ENCODE peak calls at places on chromosomes 4 and X, in four cellular contexts. Z is mammary epithelial cell; W is progenitor cell of endocrine pancreas; X is activated naive CD4-positive, alpha-beta T cell treated with anti-CD3 and anti-CD28 coated beads for 36 hours. S is an unnamed sample.

GRCh38 chrX:152220612-152221011 is 82.2 kb upstream of the MAGEA10 start:
- DNase-seq in W (no peak), X (no peak), Z (peak; percentile 80), S (no peak)

GRCh38 chrX:110786486-110786885 is 9.1 kb downstream of the CHRDL1 start:
- DNase-seq in Z (no peak), X (no peak), W (no peak), S (no peak)

GRCh38 chrX:12975999-12976558 is 1.2 kb downstream of the TMSB4X start:
- DNase-seq in Z (no peak), X (peak; percentile 38), W (no peak), S (peak; percentile 40)

GRCh38 chr4:98627477-98627876 is 30.9 kb downstream of the TSPAN5 start:
- DNase-seq in W (no peak), X (no peak), Z (no peak), S (no peak)

GRCh38 chr4:48722509-48723446 is 57.3 kb downstream of the FRYL start:
- DNase-seq in Z (no peak), W (no peak), X (no peak), S (peak; percentile 73)

GRCh38 chr4:11748169-11748872 is 319.6 kb upstream of the HS3ST1 start:
- DNase-seq in W (no peak), Z (peak; percentile 82), X (no peak), S (peak; percentile 94)

GRCh38 chr4:164997324-164997723 is 19.9 kb upstream of the TRIM61 start:
- DNase-seq in Z (peak; percentile 38), X (no peak), W (no peak), S (no peak)

GRCh38 chr4:43362875-43363636 is 470.5 kb downstream of the GRXCR1 start:
- DNase-seq in X (no peak), W (no peak), Z (no peak), S (no peak)

GRCh38 chr4:85953651-85954018 is 406.2 kb downstream of the MAPK10 start:
- DNase-seq in X (no peak), W (no peak), Z (peak; percentile 80), S (peak; percentile 33)

GRCh38 chrX:110145854-110146253 is 142.9 kb downstream of the TMEM164 start:
- DNase-seq in W (no peak), Z (peak; percentile 7), X (peak; percentile 44), S (peak; percentile 51)

GRCh38 chrX:42771836-42772335 is 6.1 kb downstream of the PPP1R2C start:
- DNase-seq in W (no peak), X (no peak), Z (no peak), S (no peak)

GRCh38 chrX:129957241-129958099 is 25.0 kb upstream of the BCORL1 start:
- DNase-seq in X (peak; percentile 42), Z (no peak), W (peak; percentile 25), S (peak; percentile 52)

GRCh38 chr4:88660446-88661294 is 37.0 kb downstream of the NAP1L5 start:
- DNase-seq in X (no peak), Z (peak; percentile 32), W (no peak), S (no peak)

S was measured in dermis blood vessel endothelial cell.